ENCODE peak calls at places on chromosome 20, in six cellular contexts. V is AG09309, Z is nephron progenitor cell, U is heart left ventricle, C is A549, X is fibroblast of the aortic adventitia. I is an unnamed sample.

GRCh38 chr20:62707281-62707941 is 1.2 kb upstream of the NTSR1 start:
- DNase-seq in V (no peak), Z (no peak), U (no peak), C (no peak), X (no peak), I (no peak)

GRCh38 chr20:36144336-36144735 is 10.2 kb upstream of the EPB41L1 start:
- DNase-seq in V (no peak), Z (no peak), U (no peak), C (peak), X (no peak), I (no peak)

GRCh38 chr20:40966516-40967185 is 62.0 kb upstream of the TOP1 start:
- DNase-seq in V (no peak), Z (no peak), U (no peak), C (no peak), X (no peak), I (no peak)

GRCh38 chr20:9409352-9409751 is 105.0 kb upstream of the LAMP5 start:
- DNase-seq in V (no peak), Z (no peak), U (no peak), C (no peak), X (peak), I (no peak)

GRCh38 chr20:24522452-24523330 is 53.3 kb downstream of the SYNDIG1 start:
- DNase-seq in V (no peak), Z (no peak), U (no peak), C (no peak), X (no peak), I (no peak)

GRCh38 chr20:21202284-21202683 is 76.4 kb downstream of the KIZ start:
- DNase-seq in V (no peak), Z (no peak), U (no peak), C (peak), X (peak), I (no peak)

GRCh38 chr20:23928788-23929187 is 49.2 kb upstream of the CST5 start:
- DNase-seq in V (no peak), Z (no peak), U (no peak), C (no peak), X (no peak), I (no peak)

GRCh38 chr20:382291-383115 is 1.9 kb downstream of the TRIB3 start:
- DNase-seq in V (no peak), Z (no peak), U (no peak), C (no peak), X (no peak), I (no peak)

GRCh38 chr20:51631953-51632352 is 89.4 kb upstream of the NFATC2 start:
- DNase-seq in V (no peak), Z (no peak), U (no peak), C (no peak), X (no peak), I (no peak)

GRCh38 chr20:3174442-3175263 is 1.3 kb upstream of the LZTS3 start:
- DNase-seq in V (no peak), Z (no peak), U (no peak), C (peak), X (peak), I (no peak)

GRCh38 chr20:61499859-61500258 is 247.8 kb downstream of the CDH4 start:
- DNase-seq in V (no peak), Z (peak), U (no peak), C (peak), X (no peak), I (no peak)

GRCh38 chr20:1926237-1926636 is 31.0 kb downstream of the SIRPA start:
- DNase-seq in V (no peak), Z (no peak), U (peak), C (no peak), X (no peak), I (no peak)

GRCh38 chr20:23096986-23097520 is 10.9 kb upstream of the CD93 start:
- DNase-seq in V (no peak), Z (no peak), U (no peak), C (no peak), X (no peak), I (no peak)

GRCh38 chr20:35235881-35236280 is 9.4 kb downstream of the MMP24 start:
- DNase-seq in V (no peak), Z (no peak), U (no peak), C (no peak), X (no peak), I (no peak)

GRCh38 chr20:15496501-15497039 is 1076.7 kb downstream of the KIF16B start:
- DNase-seq in V (no peak), Z (no peak), U (no peak), C (no peak), X (no peak), I (no peak)

GRCh38 chr20:50724851-50725721 is 6.3 kb upstream of the PARD6B start:
- DNase-seq in V (peak), Z (peak), U (peak), C (peak), X (peak), I (peak)

GRCh38 chr20:59580991-59581401 is 23.3 kb upstream of the PHACTR3 start:
- DNase-seq in V (no peak), Z (no peak), U (no peak), C (no peak), X (no peak), I (no peak)

GRCh38 chr20:62319346-62319909 is 16.6 kb downstream of the ADRM1 start:
- DNase-seq in V (no peak), Z (no peak), U (no peak), C (no peak), X (peak), I (no peak)

GRCh38 chr20:32570401-32571190 is 14.5 kb downstream of the NOL4L start:
- DNase-seq in V (no peak), Z (no peak), U (no peak), C (no peak), X (no peak), I (no peak)

GRCh38 chr20:39885975-39886649 is 802.9 kb downstream of the MAFB start:
- DNase-seq in V (peak), Z (peak), U (peak), C (peak), X (peak), I (no peak)

GRCh38 chr20:24376523-24377085 is 92.8 kb upstream of the SYNDIG1 start:
- DNase-seq in V (no peak), Z (no peak), U (no peak), C (peak), X (peak), I (no peak)

GRCh38 chr20:4059631-4060030 is 44.3 kb upstream of the RNF24 start:
- DNase-seq in V (no peak), Z (no peak), U (no peak), C (no peak), X (no peak), I (no peak)

GRCh38 chr20:63313349-63314014 is 20.5 kb downstream of the COL20A1 start:
- DNase-seq in V (no peak), Z (no peak), U (peak), C (no peak), X (no peak), I (no peak)

GRCh38 chr20:18774207-18774606 is 39.4 kb upstream of the SCP2D1 start:
- DNase-seq in V (no peak), Z (no peak), U (no peak), C (no peak), X (no peak), I (no peak)

GRCh38 chr20:5480824-5481600 is 164.3 kb upstream of the PROKR2 start:
- DNase-seq in V (no peak), Z (no peak), U (no peak), C (no peak), X (no peak), I (no peak)

GRCh38 chr20:63567382-63568169 is 6.5 kb downstream of the HELZ2 start:
- DNase-seq in V (no peak), Z (no peak), U (no peak), C (no peak), X (no peak), I (peak)

DNA sequence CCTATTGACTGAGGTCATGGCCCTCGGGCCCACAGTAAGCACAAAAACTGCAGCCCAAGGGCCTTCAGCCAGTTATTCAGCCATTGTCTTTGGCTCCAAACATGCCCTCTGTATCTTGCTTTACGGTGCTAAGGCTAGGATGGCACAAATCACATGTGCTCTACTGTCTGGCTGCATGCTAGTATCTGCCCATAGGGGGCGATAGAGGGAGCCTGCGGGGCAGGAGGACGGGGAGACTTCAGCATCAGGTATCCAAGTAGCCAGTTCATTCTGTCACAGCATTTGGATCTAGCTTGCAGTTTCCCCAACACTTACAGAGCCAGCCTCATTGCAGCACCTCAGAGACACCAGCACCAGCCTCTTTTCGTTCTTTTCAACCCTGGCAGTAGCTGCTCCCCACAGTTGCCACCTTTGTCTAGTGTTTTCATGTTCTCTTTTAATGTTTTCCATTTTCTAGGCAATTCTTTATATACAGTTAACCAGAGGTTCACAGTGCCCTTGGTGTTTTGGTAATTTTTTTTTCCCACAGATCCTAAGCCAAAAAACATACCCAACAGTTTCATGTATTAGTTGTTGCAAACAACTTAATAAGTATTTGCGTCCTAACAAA is 705.9 kb downstream of the PTPRT start:
- DNase-seq in V (no peak), Z (peak), U (peak), C (peak), X (no peak), I (peak)
- TF ChIP-seq CTCF in V (no peak), Z (peak), U (no peak), C (no peak), X (no peak), I (no peak)

GRCh38 chr20:43409041-43409913 is 48.4 kb upstream of the SRSF6 start:
- DNase-seq in V (peak), Z (peak), U (no peak), C (peak), X (peak), I (no peak)
- TF ChIP-seq CTCF in V (peak), Z (peak), U (no peak), C (peak), X (peak), I (peak)

DNA sequence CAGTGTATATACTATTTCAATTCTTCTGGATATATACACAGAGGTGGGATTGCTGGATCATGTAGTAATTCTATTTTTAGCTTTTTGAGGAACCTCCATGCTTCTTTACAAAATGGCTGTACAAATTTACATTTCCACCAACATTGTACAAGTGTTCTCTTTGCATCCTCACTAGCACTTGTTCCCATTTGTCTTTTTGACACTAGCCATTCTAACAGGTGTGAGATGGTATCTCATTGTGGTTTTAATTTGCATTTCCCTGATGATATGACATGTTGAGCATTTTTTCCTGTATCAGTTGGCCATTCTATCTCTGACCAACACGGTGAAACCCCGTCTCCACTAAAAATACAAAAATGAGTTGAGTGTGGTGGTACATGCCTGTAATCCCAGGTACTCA is 68.1 kb upstream of the PMEPA1 start:
- DNase-seq in V (no peak), Z (no peak), U (no peak), C (no peak), X (no peak), I (no peak)
- TF ChIP-seq CTCF in V (no peak), Z (no peak), U (no peak), C (no peak), X (no peak), I (no peak)

DNA sequence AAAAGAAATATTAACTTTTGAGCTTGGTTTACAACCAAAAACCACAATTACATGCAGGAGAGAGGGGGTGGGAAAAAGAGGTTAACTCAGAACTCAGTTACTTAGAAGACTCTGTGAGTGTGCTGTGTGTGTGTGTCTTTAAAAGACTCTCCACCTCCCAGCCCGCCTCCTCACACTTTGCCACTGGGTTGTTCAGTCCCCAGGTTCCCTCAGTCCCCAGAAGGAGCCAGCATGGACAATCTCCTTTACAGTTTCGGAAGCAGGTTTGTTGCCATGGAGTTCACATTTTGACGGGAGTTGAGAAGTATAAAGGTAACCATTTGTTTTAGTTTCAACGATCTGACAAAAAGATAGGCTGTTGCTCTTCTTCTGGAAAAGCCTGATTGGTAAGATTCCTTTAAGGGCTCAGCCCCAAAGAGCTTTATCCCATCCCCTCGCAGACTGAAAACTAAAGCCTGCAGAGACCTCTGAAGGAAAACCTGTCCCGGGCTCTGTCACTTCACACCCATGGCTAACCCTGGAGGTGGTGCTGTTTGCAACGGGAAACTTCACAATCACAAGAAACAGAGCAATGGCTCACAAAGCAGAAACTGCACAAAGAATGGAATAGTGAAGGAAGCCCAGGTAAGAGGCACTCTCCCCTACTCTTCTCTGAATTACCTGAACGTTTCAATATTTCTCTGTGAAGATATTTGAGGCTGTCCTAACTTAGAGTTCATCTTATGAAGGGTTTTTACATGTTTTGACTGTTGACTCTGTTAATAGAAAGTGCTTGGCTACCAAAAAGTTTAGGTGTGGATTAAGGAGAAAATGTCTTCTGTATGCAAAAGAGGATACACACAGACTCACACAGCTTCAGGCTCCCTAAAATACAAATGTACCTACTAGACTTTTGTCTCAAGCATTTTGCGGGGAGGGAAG is at the start of gene SPTLC3:
- DNase-seq in V (peak), Z (peak), U (peak), C (no peak), X (peak), I (peak)
- TF ChIP-seq CTCF in V (no peak), Z (no peak), U (no peak), C (peak), X (peak), I (no peak)